ENCODE peak calls at places on chromosomes 4 and X, in six cellular contexts. Y is SK-N-SH, B is GM12878, K is K562, E is H1, I is HepG2. Z is an unnamed sample.

GRCh38 chrX:55120767-55121358 is 32.0 kb downstream of the PAGE2 start:
- DNase-seq in Y (no peak), B (no peak), K (peak; percentile 19), E (no peak), I (no peak), Z (no peak)

GRCh38 chrX:18966624-18967023 is 17.3 kb downstream of the PHKA2 start:
- DNase-seq in Y (no peak), B (no peak), K (no peak), E (no peak), I (no peak), Z (no peak)

GRCh38 chr4:3247399-3248177 is 1.4 kb upstream of the MSANTD1 start:
- DNase-seq in Y (no peak), B (no peak), K (no peak), E (no peak), I (no peak), Z (no peak)

GRCh38 chrX:100994352-100995281 is 25.1 kb downstream of the ARL13A start:
- DNase-seq in Y (no peak), B (peak; percentile 8), K (peak; percentile 63), E (no peak), I (peak; percentile 72), Z (peak; percentile 31)

GRCh38 chrX:154529206-154529612 is 13.2 kb upstream of the FAM3A start:
- DNase-seq in Y (no peak), B (no peak), K (no peak), E (no peak), I (peak; percentile 45), Z (no peak)

GRCh38 chr4:152038238-152038637 is 277.4 kb upstream of the GATB start:
- DNase-seq in Y (no peak), B (no peak), K (no peak), E (no peak), I (no peak), Z (no peak)

GRCh38 chrX:134026732-134027311 is 41.4 kb upstream of the GPC3 start:
- DNase-seq in Y (peak; percentile 31), B (no peak), K (peak; percentile 14), E (peak; percentile 9), I (peak; percentile 84), Z (peak; percentile 13)

GRCh38 chrX:110287605-110288004 is 30.3 kb downstream of the AMMECR1 start:
- DNase-seq in Y (no peak), B (no peak), K (no peak), E (no peak), I (no peak), Z (no peak)

GRCh38 chrX:41233988-41234387 is 100.0 kb upstream of the DDX3X start:
- DNase-seq in Y (no peak), B (no peak), K (no peak), E (no peak), I (no peak), Z (no peak)

GRCh38 chrX:135086197-135086854 is 34.0 kb downstream of the ETDB start:
- DNase-seq in Y (peak; percentile 54), B (peak; percentile 15), K (peak; percentile 50), E (no peak), I (peak; percentile 39), Z (peak; percentile 53)

GRCh38 chr4:77581724-77582123 is 23.9 kb upstream of the CXCL13 start:
- DNase-seq in Y (no peak), B (no peak), K (no peak), E (no peak), I (no peak), Z (no peak)

GRCh38 chr4:171896426-171896825 is 83.2 kb downstream of the GALNTL6 start:
- DNase-seq in Y (no peak), B (no peak), K (no peak), E (no peak), I (no peak), Z (no peak)

GRCh38 chrX:130100180-130100579 is 10.1 kb downstream of the ELF4 start:
- DNase-seq in Y (no peak), B (no peak), K (peak; percentile 57), E (no peak), I (no peak), Z (no peak)

GRCh38 chrX:44305921-44306320 is 37.6 kb downstream of the EFHC2 start:
- DNase-seq in Y (no peak), B (no peak), K (no peak), E (no peak), I (no peak), Z (no peak)

GRCh38 chr4:86302242-86302641 is 57.6 kb downstream of the MAPK10 start:
- DNase-seq in Y (peak; percentile 36), B (no peak), K (no peak), E (no peak), I (peak; percentile 3), Z (no peak)

GRCh38 chr4:74875451-74875850 is 57.5 kb upstream of the PARM1 start:
- DNase-seq in Y (no peak), B (no peak), K (no peak), E (no peak), I (no peak), Z (no peak)

GRCh38 chr4:74873545-74874295 is 59.2 kb upstream of the PARM1 start:
- DNase-seq in Y (no peak), B (peak; percentile 58), K (no peak), E (no peak), I (no peak), Z (no peak)

GRCh38 chr4:74878323-74878722 is 54.6 kb upstream of the PARM1 start:
- DNase-seq in Y (no peak), B (no peak), K (no peak), E (no peak), I (no peak), Z (no peak)

GRCh38 chr4:74874785-74875367 is 58.0 kb upstream of the PARM1 start:
- DNase-seq in Y (peak; percentile 17), B (peak; percentile 20), K (peak; percentile 46), E (no peak), I (peak; percentile 64), Z (peak; percentile 26)
- TF ChIP-seq GABPA in Y (no peak), B (no peak), K (no peak), E (no peak), I (no peak), Z (no peak)

GRCh38 chr4:98976716-98977115 is 18.8 kb upstream of the METAP1 start:
- DNase-seq in Y (no peak), B (no peak), K (no peak), E (no peak), I (no peak), Z (no peak)
- TF ChIP-seq GABPA in Y (no peak), B (no peak), K (no peak), E (no peak), I (no peak), Z (no peak)

GRCh38 chr4:80540785-80541469 is 205.4 kb downstream of the CFAP299 start:
- DNase-seq in Y (no peak), B (peak; percentile 36), K (no peak), E (no peak), I (no peak), Z (no peak)
- TF ChIP-seq GABPA in Y (no peak), B (peak; percentile 18), K (no peak), E (no peak), I (no peak), Z (no peak)

GRCh38 chrX:115894087-115894486 is 276.5 kb upstream of the AGTR2 start:
- DNase-seq in Y (peak; percentile 62), B (peak; percentile 58), K (peak; percentile 37), E (no peak), I (peak; percentile 63), Z (no peak)

GRCh38 chrX:115892056-115892708 is 278.4 kb upstream of the AGTR2 start:
- DNase-seq in Y (no peak), B (no peak), K (no peak), E (no peak), I (peak; percentile 24), Z (no peak)

GRCh38 chrX:115895678-115896329 is 274.7 kb upstream of the AGTR2 start:
- DNase-seq in Y (no peak), B (no peak), K (no peak), E (no peak), I (peak; percentile 3), Z (no peak)

GRCh38 chrX:115896362-115896761 is 274.2 kb upstream of the AGTR2 start:
- DNase-seq in Y (no peak), B (no peak), K (no peak), E (no peak), I (no peak), Z (no peak)

GRCh38 chrX:115892787-115893671 is 277.5 kb upstream of the AGTR2 start:
- DNase-seq in Y (peak; percentile 70), B (peak; percentile 73), K (peak; percentile 46), E (no peak), I (peak; percentile 73), Z (no peak)
- TF ChIP-seq GABPA in Y (peak; percentile 44), B (peak; percentile 54), K (peak; percentile 81), E (no peak), I (peak; percentile 27), Z (no peak)

GRCh38 chr4:184416913-184417734 is 57.2 kb downstream of the IRF2 start:
- DNase-seq in Y (no peak), B (peak; percentile 48), K (no peak), E (no peak), I (no peak), Z (peak; percentile 64)
- TF ChIP-seq GABPA in Y (no peak), B (peak; percentile 5), K (no peak), E (no peak), I (no peak), Z (no peak)

DNA sequence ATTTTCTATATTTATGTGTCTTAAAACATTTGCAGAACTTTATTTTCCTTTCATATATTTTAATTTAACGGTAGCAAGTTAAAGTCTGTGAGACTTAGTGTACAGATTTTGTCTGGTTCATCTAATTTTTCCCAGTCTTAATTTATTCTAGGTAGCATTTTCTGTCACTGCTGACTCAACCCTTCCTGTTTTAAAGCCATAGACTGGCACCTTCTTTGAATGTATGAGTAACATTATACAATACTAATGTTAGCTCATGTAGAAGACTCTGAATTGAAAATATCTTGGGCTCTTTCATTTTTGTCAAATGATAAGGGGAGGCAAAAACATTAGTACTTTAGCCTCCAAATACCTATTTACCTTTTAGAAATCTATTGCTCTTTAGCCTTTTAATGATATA is 43.6 kb downstream of the BLTP1 start:
- DNase-seq in Y (no peak), B (no peak), K (no peak), E (no peak), I (no peak), Z (no peak)
- TF ChIP-seq GABPA in Y (no peak), B (no peak), K (no peak), E (no peak), I (no peak), Z (no peak)

GRCh38 chr4:17958185-17958584 is 63.4 kb downstream of the LCORL start:
- DNase-seq in Y (no peak), B (no peak), K (no peak), E (no peak), I (no peak), Z (no peak)
- TF ChIP-seq GABPA in Y (no peak), B (no peak), K (no peak), E (no peak), I (no peak), Z (no peak)

Z was measured in HL-60.